ENCODE peak calls at places on chromosomes 1 and 21, in seven cellular contexts. U is HCT116, D is SK-N-SH, C is H1, P is GM12878, G is K562, A is HepG2. K is an unnamed sample.
A peak's percentile ranks its signal among the peaks of the same experiment; 100 is the strongest.

GRCh38 chr1:1284370-1285101 is 4.3 kb downstream of the SCNN1D start:
- DNase-seq in U (no peak), D (peak; percentile 50), C (no peak), P (no peak), G (no peak), A (no peak), K (no peak)

GRCh38 chr1:19149736-19150135 is 60.3 kb downstream of the UBR4 start:
- DNase-seq in U (no peak), D (no peak), C (no peak), P (no peak), G (no peak), A (no peak), K (no peak)

GRCh38 chr1:42957880-42958487 is 684 bp downstream of the SLC2A1 start:
- DNase-seq in U (no peak), D (peak; percentile 95), C (no peak), P (no peak), G (peak; percentile 88), A (no peak), K (peak; percentile 60)

GRCh38 chr1:27887215-27888035 is 15.1 kb downstream of the THEMIS2 start:
- DNase-seq in U (no peak), D (no peak), C (no peak), P (peak; percentile 82), G (no peak), A (no peak), K (no peak)

GRCh38 chr1:203264052-203264501 is 34.6 kb upstream of the CHIT1 start:
- DNase-seq in U (no peak), D (no peak), C (no peak), P (no peak), G (no peak), A (no peak), K (no peak)

GRCh38 chr1:23567629-23567995 is 8.3 kb upstream of the ID3 start:
- DNase-seq in U (no peak), D (no peak), C (no peak), P (no peak), G (no peak), A (no peak), K (no peak)

GRCh38 chr1:43243299-43243698 is 26.5 kb upstream of the TMEM125 start:
- DNase-seq in U (no peak), D (no peak), C (no peak), P (no peak), G (no peak), A (no peak), K (no peak)

GRCh38 chr1:43893020-43893419 is 40.6 kb upstream of the ARTN start:
- DNase-seq in U (no peak), D (no peak), C (no peak), P (no peak), G (no peak), A (no peak), K (no peak)

GRCh38 chr1:226872455-226872854 is 2.0 kb downstream of the PSEN2 start:
- DNase-seq in U (no peak), D (no peak), C (no peak), P (no peak), G (peak; percentile 28), A (peak; percentile 5), K (no peak)

GRCh38 chr1:60874703-60875102 is 207.7 kb upstream of the NFIA start:
- DNase-seq in U (peak; percentile 8), D (no peak), C (no peak), P (no peak), G (peak; percentile 67), A (no peak), K (no peak)

GRCh38 chr21:41894922-41895557 is 15.9 kb upstream of the PRDM15 start:
- DNase-seq in U (no peak), D (no peak), C (no peak), P (no peak), G (peak; percentile 88), A (no peak), K (no peak)

GRCh38 chr1:202643397-202644218 is 66.6 kb downstream of the SYT2 start:
- DNase-seq in U (no peak), D (peak; percentile 70), C (no peak), P (no peak), G (no peak), A (no peak), K (no peak)

GRCh38 chr1:172408958-172409357 is 11.5 kb upstream of the C1orf105 start:
- DNase-seq in U (no peak), D (no peak), C (no peak), P (no peak), G (no peak), A (no peak), K (no peak)

GRCh38 chr1:7376676-7377075 is 394.4 kb upstream of the VAMP3 start:
- DNase-seq in U (no peak), D (no peak), C (no peak), P (no peak), G (no peak), A (no peak), K (no peak)

GRCh38 chr1:41471658-41472057 is 12.8 kb downstream of the EDN2 start:
- DNase-seq in U (no peak), D (no peak), C (no peak), P (no peak), G (no peak), A (no peak), K (no peak)

GRCh38 chr1:203048555-203049051 is 22.3 kb downstream of the PPFIA4 start:
- DNase-seq in U (no peak), D (no peak), C (no peak), P (no peak), G (peak; percentile 60), A (peak; percentile 10), K (peak; percentile 69)

GRCh38 chr1:103960710-103961109 is 211.0 kb downstream of the AMY1C start:
- DNase-seq in U (no peak), D (no peak), C (no peak), P (no peak), G (no peak), A (no peak), K (no peak)

GRCh38 chr21:37564341-37564923 is 197.9 kb downstream of the DYRK1A start:
- DNase-seq in U (peak; percentile 98), D (peak; percentile 66), C (no peak), P (peak; percentile 58), G (peak; percentile 93), A (peak; percentile 60), K (peak; percentile 95)

GRCh38 chr21:37563641-37564340 is 197.2 kb downstream of the DYRK1A start:
- DNase-seq in U (peak; percentile 79), D (peak; percentile 97), C (peak; percentile 85), P (peak; percentile 70), G (peak; percentile 98), A (no peak), K (peak; percentile 97)

GRCh38 chr21:37561941-37562919 is 195.7 kb downstream of the DYRK1A start:
- DNase-seq in U (no peak), D (no peak), C (no peak), P (no peak), G (peak; percentile 49), A (no peak), K (no peak)

GRCh38 chr21:37561506-37561905 is 194.9 kb downstream of the DYRK1A start:
- DNase-seq in U (no peak), D (no peak), C (no peak), P (no peak), G (no peak), A (no peak), K (no peak)

GRCh38 chr21:37562920-37563640 is 196.5 kb downstream of the DYRK1A start:
- DNase-seq in U (no peak), D (no peak), C (no peak), P (no peak), G (peak; percentile 37), A (no peak), K (no peak)
- TF ChIP-seq JUND in U (no peak), D (no peak), C (no peak), P (no peak), G (no peak), A (no peak), K (no peak)

GRCh38 chr1:47703981-47704596 is 266.2 kb downstream of the FOXD2 start:
- DNase-seq in U (peak; percentile 15), D (no peak), C (no peak), P (no peak), G (peak; percentile 21), A (no peak), K (no peak)

GRCh38 chr1:47701741-47702515 is 264.1 kb downstream of the FOXD2 start:
- DNase-seq in U (no peak), D (no peak), C (no peak), P (no peak), G (no peak), A (no peak), K (no peak)

GRCh38 chr1:47701283-47701682 is 263.4 kb downstream of the FOXD2 start:
- DNase-seq in U (no peak), D (no peak), C (no peak), P (no peak), G (no peak), A (no peak), K (no peak)

GRCh38 chr1:47705517-47706130 is 267.8 kb downstream of the FOXD2 start:
- DNase-seq in U (no peak), D (no peak), C (no peak), P (no peak), G (no peak), A (no peak), K (no peak)

GRCh38 chr1:47703161-47703825 is 265.4 kb downstream of the FOXD2 start:
- DNase-seq in U (no peak), D (no peak), C (no peak), P (no peak), G (no peak), A (no peak), K (no peak)
- TF ChIP-seq JUND in U (no peak), D (no peak), C (no peak), P (no peak), G (no peak), A (no peak), K (no peak)

DNA sequence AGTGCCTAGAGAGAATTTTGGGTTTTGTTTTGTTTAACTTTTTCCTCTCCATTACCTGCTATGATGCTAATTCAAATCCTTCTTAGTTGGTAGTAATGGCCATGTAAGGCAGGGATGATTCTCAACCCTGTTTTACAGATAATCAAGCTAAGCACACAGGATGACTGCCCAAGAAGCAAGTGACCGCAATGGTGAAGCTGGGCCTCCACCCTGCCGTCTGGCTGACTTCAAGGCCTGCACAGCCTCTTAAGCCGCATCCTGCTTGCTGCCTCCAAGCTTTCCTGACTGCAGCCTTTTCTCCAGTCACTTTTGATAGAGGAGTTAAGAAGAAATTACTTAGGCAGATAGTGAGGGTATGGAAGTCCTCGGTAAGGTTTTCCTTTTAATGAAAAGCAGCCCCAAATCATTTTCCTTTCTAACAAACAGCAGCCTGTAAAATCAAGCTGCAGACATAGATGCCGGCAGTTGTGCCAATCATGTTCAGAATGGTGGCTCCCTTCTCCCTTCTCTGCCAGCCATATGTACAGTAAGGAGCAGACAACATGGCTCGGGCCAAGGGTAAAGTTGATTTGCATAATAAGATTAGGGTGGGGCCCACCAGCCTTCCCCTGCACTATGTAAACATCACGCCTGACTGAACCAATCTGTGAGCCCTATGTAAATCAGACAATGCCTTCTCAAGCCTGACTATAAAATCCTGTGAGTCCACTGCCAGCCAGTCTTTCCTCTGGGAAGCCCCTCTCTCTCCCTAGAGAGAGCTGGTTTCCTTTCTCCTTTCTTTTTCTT is 8.8 kb upstream of the CTBS start:
- DNase-seq in U (no peak), D (peak; percentile 46), C (no peak), P (no peak), G (peak; percentile 85), A (peak; percentile 37), K (no peak)
- TF ChIP-seq JUND in U (no peak), D (no peak), C (no peak), P (no peak), G (no peak), A (no peak), K (no peak)

DNA sequence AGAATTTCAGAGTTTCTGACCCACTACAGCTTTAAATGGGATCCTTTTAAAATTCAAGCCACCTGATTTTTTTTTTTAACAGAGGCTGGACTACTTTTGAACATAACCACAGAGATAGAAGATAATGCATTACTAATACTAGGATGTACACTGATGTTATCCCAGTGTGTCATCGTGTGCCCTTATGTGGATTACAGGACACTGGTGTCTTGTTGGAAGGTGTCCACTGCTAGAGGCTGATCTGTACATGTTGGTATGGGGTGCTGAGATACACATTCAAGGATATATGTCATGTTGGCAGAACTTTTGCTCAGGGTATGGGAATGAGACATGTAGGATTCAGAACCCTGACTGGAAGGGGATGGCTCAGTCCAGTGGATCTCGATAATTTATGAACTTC is 56.3 kb downstream of the INAVA start:
- DNase-seq in U (no peak), D (no peak), C (no peak), P (no peak), G (no peak), A (no peak), K (peak; percentile 26)
- TF ChIP-seq JUND in U (no peak), D (no peak), C (no peak), P (no peak), G (no peak), A (no peak), K (no peak)

K was measured in T47D.